ENCODE peak calls at places on chromosomes 6 and 20, in ten cellular contexts. V is CD8-positive, alpha-beta T cell; Q is heart right ventricle; C is HL-60; N is GM06990; L is body of pancreas; Z is AG04450; B is choroid plexus epithelial cell; W is pancreas; E is astrocyte of the spinal cord. H is an unnamed sample.
A peak's percentile ranks its signal among the peaks of the same experiment; 100 is the strongest.

GRCh38 chr20:41395669-41396664 is 29.3 kb upstream of the EMILIN3 start:
- DNase-seq in V (no peak), Q (peak; percentile 44), C (no peak), N (no peak), L (no peak), Z (no peak), B (no peak), W (no peak), E (no peak), H (no peak)

GRCh38 chr20:3788685-3789155 is 2.2 kb upstream of the CENPB start:
- DNase-seq in V (no peak), Q (no peak), C (no peak), N (no peak), L (no peak), Z (no peak), B (no peak), W (no peak), E (no peak), H (no peak)

GRCh38 chr6:141321486-141322347 is 811.0 kb upstream of the GJE1 start:
- DNase-seq in V (no peak), Q (no peak), C (no peak), N (no peak), L (no peak), Z (no peak), B (peak; percentile 51), W (no peak), E (peak; percentile 36), H (no peak)

GRCh38 chr6:136114661-136115060 is 135.4 kb downstream of the MTFR2 start:
- DNase-seq in V (no peak), Q (no peak), C (no peak), N (no peak), L (no peak), Z (no peak), B (no peak), W (no peak), E (no peak), H (no peak)

GRCh38 chr6:7261030-7261841 is 51.8 kb downstream of the SSR1 start:
- DNase-seq in V (no peak), Q (peak; percentile 87), C (no peak), N (peak; percentile 48), L (peak; percentile 94), Z (peak; percentile 62), B (peak; percentile 85), W (peak; percentile 86), E (peak; percentile 86), H (peak; percentile 60)

GRCh38 chr20:35830264-35830663 is 58.4 kb downstream of the PHF20 start:
- DNase-seq in V (no peak), Q (no peak), C (no peak), N (no peak), L (no peak), Z (no peak), B (no peak), W (no peak), E (no peak), H (no peak)

GRCh38 chr20:8798505-8798904 is 270.4 kb upstream of the PLCB4 start:
- DNase-seq in V (no peak), Q (peak; percentile 8), C (no peak), N (no peak), L (peak; percentile 19), Z (no peak), B (peak; percentile 25), W (no peak), E (peak; percentile 6), H (no peak)

GRCh38 chr6:1199981-1200637 is 111.8 kb upstream of the FOXQ1 start:
- DNase-seq in V (no peak), Q (no peak), C (no peak), N (no peak), L (no peak), Z (no peak), B (no peak), W (no peak), E (no peak), H (no peak)

GRCh38 chr20:49447946-49448809 is 34.3 kb downstream of the KCNB1 start:
- DNase-seq in V (no peak), Q (no peak), C (no peak), N (no peak), L (peak; percentile 28), Z (no peak), B (peak; percentile 54), W (no peak), E (peak; percentile 23), H (peak; percentile 54)

GRCh38 chr6:135475292-135475886 is 22.2 kb downstream of the AHI1 start:
- DNase-seq in V (no peak), Q (no peak), C (no peak), N (no peak), L (no peak), Z (peak; percentile 37), B (no peak), W (no peak), E (peak; percentile 35), H (no peak)

GRCh38 chr6:56364482-56365313 is 117.3 kb upstream of the COL21A1 start:
- DNase-seq in V (no peak), Q (no peak), C (no peak), N (no peak), L (no peak), Z (no peak), B (peak; percentile 62), W (no peak), E (peak; percentile 75), H (no peak)

GRCh38 chr20:63060057-63060991 is 53.6 kb upstream of the BHLHE23 start:
- DNase-seq in V (no peak), Q (no peak), C (no peak), N (no peak), L (no peak), Z (no peak), B (peak; percentile 28), W (no peak), E (no peak), H (no peak)

GRCh38 chr6:15509335-15509933 is 153.4 kb downstream of the DTNBP1 start:
- DNase-seq in V (no peak), Q (no peak), C (no peak), N (no peak), L (no peak), Z (no peak), B (no peak), W (no peak), E (no peak), H (no peak)

GRCh38 chr6:50030777-50031562 is 9.2 kb upstream of the DEFB110 start:
- DNase-seq in V (no peak), Q (no peak), C (no peak), N (no peak), L (no peak), Z (no peak), B (no peak), W (no peak), E (no peak), H (no peak)

GRCh38 chr6:28758046-28758817 is 165.6 kb downstream of the TRIM27 start:
- DNase-seq in V (no peak), Q (no peak), C (no peak), N (peak; percentile 57), L (no peak), Z (no peak), B (peak; percentile 80), W (no peak), E (peak; percentile 62), H (no peak)

GRCh38 chr6:165884813-165885765 is 222.0 kb upstream of the PDE10A start:
- DNase-seq in V (peak; percentile 76), Q (peak; percentile 77), C (peak; percentile 32), N (peak; percentile 65), L (peak; percentile 76), Z (peak; percentile 45), B (peak; percentile 84), W (peak; percentile 71), E (peak; percentile 68), H (peak; percentile 15)

GRCh38 chr20:5065489-5066383 is 54.0 kb downstream of the PCNA start:
- DNase-seq in V (no peak), Q (peak; percentile 16), C (peak; percentile 90), N (no peak), L (peak; percentile 91), Z (peak; percentile 91), B (peak; percentile 85), W (peak; percentile 89), E (peak; percentile 94), H (peak; percentile 72)

GRCh38 chr20:5056801-5057599 is 55.7 kb upstream of the SLC23A2 start:
- DNase-seq in V (peak; percentile 80), Q (peak; percentile 22), C (peak; percentile 79), N (peak; percentile 27), L (peak; percentile 61), Z (no peak), B (peak; percentile 43), W (no peak), E (peak; percentile 9), H (no peak)

GRCh38 chr20:5058873-5059272 is 57.6 kb upstream of the SLC23A2 start:
- DNase-seq in V (no peak), Q (no peak), C (no peak), N (no peak), L (no peak), Z (no peak), B (no peak), W (no peak), E (no peak), H (no peak)

GRCh38 chr20:5061209-5061608 is 58.5 kb downstream of the PCNA start:
- DNase-seq in V (no peak), Q (no peak), C (no peak), N (no peak), L (no peak), Z (no peak), B (no peak), W (no peak), E (no peak), H (peak; percentile 10)
- TF ChIP-seq CTCF in V (no peak), Q (no peak), C (no peak), N (no peak), L (no peak), Z (no peak), B (no peak), W (no peak), E (no peak), H (no peak)

GRCh38 chr6:157036245-157036681 is 259.1 kb downstream of the ARID1B start:
- DNase-seq in V (no peak), Q (no peak), C (no peak), N (no peak), L (peak; percentile 42), Z (no peak), B (peak; percentile 42), W (no peak), E (no peak), H (no peak)
- H3K4me3 ChIP-seq in V (no peak overlapping the region), Q (no peak overlapping the region), C (no peak overlapping the region), N (no peak overlapping the region), L (no peak overlapping the region), Z (no peak overlapping the region), B (no peak overlapping the region), W (no peak overlapping the region), E (no peak overlapping the region), H (no peak overlapping the region)

DNA sequence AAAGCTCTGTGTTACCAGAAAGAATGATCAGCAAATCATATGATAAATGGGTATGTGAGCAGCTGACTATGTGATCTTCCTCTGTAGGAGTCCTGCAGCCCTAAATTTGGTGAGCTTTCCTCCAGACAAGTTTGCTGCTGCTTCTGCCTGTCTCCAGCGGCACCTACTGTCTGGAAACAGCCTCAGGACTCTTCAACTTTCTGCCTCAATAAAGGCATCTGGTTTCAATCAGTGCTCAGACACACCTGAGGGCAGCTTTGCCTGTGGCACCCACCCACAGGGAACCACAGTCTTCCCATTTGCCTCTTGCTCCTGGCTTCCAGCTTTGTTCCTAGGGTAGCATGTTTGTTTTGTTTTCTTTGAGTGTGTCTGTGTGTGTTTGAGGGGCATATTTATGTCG is 727.9 kb upstream of the MAN1A1 start:
- DNase-seq in V (peak; percentile 13), Q (no peak), C (no peak), N (no peak), L (no peak), Z (no peak), B (peak; percentile 1), W (no peak), E (peak; percentile 1), H (no peak)
- TF ChIP-seq CTCF in V (no peak), Q (peak; percentile 7), C (no peak), N (no peak), L (no peak), Z (no peak), B (no peak), W (no peak), E (peak; percentile 26), H (peak; percentile 27)

GRCh38 chr6:134317471-134318131 is at the start of gene SGK1:
- DNase-seq in V (peak; percentile 28), Q (peak; percentile 24), C (no peak), N (peak; percentile 12), L (no peak), Z (no peak), B (peak; percentile 70), W (peak; percentile 30), E (peak; percentile 56), H (no peak)
- H3K4me3 ChIP-seq in V (peak within 1 kb of the TSS; percentile 74), Q (peak within 1 kb of the TSS; percentile 65), C (no peak within 1 kb of the TSS), N (peak within 1 kb of the TSS; percentile 66), L (no peak within 1 kb of the TSS), Z (peak within 1 kb of the TSS; percentile 72), B (peak within 1 kb of the TSS; percentile 72), W (peak within 1 kb of the TSS; percentile 64), E (peak within 1 kb of the TSS; percentile 64), H (peak within 1 kb of the TSS; percentile 58)

H was measured in retinal pigment epithelial cell.